ENCODE peak calls at places on chromosome 13, in six cellular contexts. E is fibroblast of lung, C is GM10248, Y is bronchial epithelial cell, G is H9, M is MCF 10A. J is an unnamed sample.

GRCh38 chr13:104847863-104848262 is 1687.6 kb downstream of the EFNB2 start:
- DNase-seq in E (no peak), C (no peak), Y (peak), G (no peak), M (peak), J (no peak)

GRCh38 chr13:44299544-44299943 is 74.1 kb upstream of the SERP2 start:
- DNase-seq in E (no peak), C (no peak), Y (no peak), G (no peak), M (no peak), J (no peak)

GRCh38 chr13:48066310-48066989 is 28.5 kb downstream of the MED4 start:
- DNase-seq in E (peak), C (no peak), Y (peak), G (no peak), M (peak), J (peak)

GRCh38 chr13:60369242-60369641 is 27.8 kb upstream of the TDRD3 start:
- DNase-seq in E (no peak), C (no peak), Y (peak), G (no peak), M (peak), J (no peak)

GRCh38 chr13:36412736-36413135 is 19.6 kb upstream of the CCNA1 start:
- DNase-seq in E (peak), C (no peak), Y (no peak), G (no peak), M (no peak), J (no peak)

GRCh38 chr13:32881792-32882175 is 134.4 kb upstream of the KL start:
- DNase-seq in E (no peak), C (no peak), Y (peak), G (no peak), M (peak), J (no peak)

GRCh38 chr13:81609335-81609734 is 1268.4 kb upstream of the SPRY2 start:
- DNase-seq in E (no peak), C (no peak), Y (no peak), G (no peak), M (no peak), J (no peak)

GRCh38 chr13:51317262-51317661 is 22.2 kb upstream of the SERPINE3 start:
- DNase-seq in E (peak), C (no peak), Y (no peak), G (no peak), M (no peak), J (no peak)

GRCh38 chr13:46385946-46386345 is 1.1 kb downstream of the RUBCNL start:
- DNase-seq in E (no peak), C (no peak), Y (no peak), G (peak), M (no peak), J (no peak)

GRCh38 chr13:110067355-110068175 is 239.4 kb downstream of the COL4A1 start:
- DNase-seq in E (no peak), C (no peak), Y (peak), G (no peak), M (no peak), J (no peak)

GRCh38 chr13:45040626-45041025 is 51.3 kb downstream of the GPALPP1 start:
- DNase-seq in E (peak), C (no peak), Y (peak), G (no peak), M (peak), J (no peak)

GRCh38 chr13:51587372-51587771 is 3.1 kb downstream of the WDFY2 start:
- DNase-seq in E (no peak), C (no peak), Y (no peak), G (no peak), M (no peak), J (no peak)

GRCh38 chr13:45219123-45219891 is 18.5 kb upstream of the KCTD4 start:
- DNase-seq in E (no peak), C (no peak), Y (no peak), G (no peak), M (no peak), J (no peak)

GRCh38 chr13:98026457-98026857 is 73.0 kb downstream of the IPO5 start:
- DNase-seq in E (peak), C (no peak), Y (no peak), G (no peak), M (no peak), J (no peak)

GRCh38 chr13:23384111-23384510 is 49.4 kb downstream of the SACS start:
- DNase-seq in E (no peak), C (peak), Y (peak), G (no peak), M (no peak), J (no peak)

GRCh38 chr13:25046274-25046984 is 49.5 kb upstream of the PABPC3 start:
- DNase-seq in E (no peak), C (no peak), Y (no peak), G (peak), M (no peak), J (no peak)

GRCh38 chr13:36998624-36999041 is 507 bp downstream of the ALG5 start:
- DNase-seq in E (no peak), C (peak), Y (no peak), G (peak), M (no peak), J (peak)

GRCh38 chr13:74528751-74529513 is 394.7 kb upstream of the KLF12 start:
- DNase-seq in E (no peak), C (no peak), Y (peak), G (no peak), M (peak), J (no peak)

GRCh38 chr13:101579291-101579802 is 126.9 kb downstream of the ITGBL1 start:
- DNase-seq in E (peak), C (no peak), Y (peak), G (no peak), M (peak), J (no peak)

GRCh38 chr13:89733686-89734085 is 1613.8 kb upstream of the MIR17HG start:
- DNase-seq in E (no peak), C (no peak), Y (no peak), G (no peak), M (no peak), J (no peak)

GRCh38 chr13:66926851-66927524 is 303.1 kb downstream of the PCDH9 start:
- DNase-seq in E (no peak), C (no peak), Y (peak), G (no peak), M (peak), J (no peak)

GRCh38 chr13:33678906-33679657 is 138.9 kb upstream of the RFC3 start:
- DNase-seq in E (peak), C (peak), Y (peak), G (no peak), M (peak), J (peak)

GRCh38 chr13:50915562-50915961 is 6.0 kb downstream of the RNASEH2B start:
- DNase-seq in E (no peak), C (no peak), Y (no peak), G (no peak), M (no peak), J (no peak)

GRCh38 chr13:37403776-37404497 is 194.6 kb downstream of the POSTN start:
- DNase-seq in E (peak), C (no peak), Y (no peak), G (no peak), M (no peak), J (no peak)

GRCh38 chr13:107376393-107377085 is 808.6 kb upstream of the ARGLU1 start:
- DNase-seq in E (no peak), C (no peak), Y (no peak), G (no peak), M (no peak), J (no peak)

GRCh38 chr13:38496956-38497355 is 147.3 kb downstream of the UFM1 start:
- DNase-seq in E (peak), C (no peak), Y (no peak), G (no peak), M (no peak), J (no peak)

GRCh38 chr13:35475960-35476943 is at the start of gene MAB21L1:
- DNase-seq in E (peak), C (no peak), Y (no peak), G (no peak), M (no peak), J (no peak)

GRCh38 chr13:46866150-46866549 is 30.7 kb downstream of the HTR2A start:
- DNase-seq in E (peak), C (peak), Y (peak), G (peak), M (peak), J (no peak)

GRCh38 chr13:93338030-93338429 is 111.4 kb downstream of the GPC6 start:
- DNase-seq in E (no peak), C (no peak), Y (no peak), G (no peak), M (no peak), J (no peak)
- TF ChIP-seq CTCF in E (no peak), C (no peak), Y (no peak), G (no peak), M (no peak), J (no peak)

GRCh38 chr13:49214917-49215376 is 5.2 kb upstream of the MLNR start:
- DNase-seq in E (no peak), C (peak), Y (peak), G (peak), M (peak), J (peak)
- TF ChIP-seq CTCF in E (no peak), C (peak), Y (peak), G (peak), M (no peak), J (peak)

DNA sequence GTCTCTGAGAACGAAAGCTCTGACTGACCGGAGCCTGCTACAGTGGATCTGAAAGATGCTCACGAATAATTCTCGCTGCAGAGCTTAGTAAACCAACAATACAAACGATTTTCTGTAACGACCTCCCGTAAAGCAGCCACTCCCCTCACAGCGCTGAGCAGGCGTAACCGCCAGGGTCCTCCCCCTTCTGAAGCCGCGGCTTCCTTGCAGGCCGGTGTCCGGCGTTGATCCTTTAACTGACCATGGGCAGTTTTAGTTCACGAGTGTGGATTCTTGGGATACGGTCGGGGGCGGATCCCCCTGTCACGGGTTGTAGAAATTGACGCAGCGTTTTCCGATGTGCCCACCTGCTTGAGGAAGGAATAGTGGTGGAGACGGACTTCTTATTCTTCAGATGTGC is 75.9 kb downstream of the ATP11A start:
- DNase-seq in E (no peak), C (no peak), Y (no peak), G (peak), M (no peak), J (no peak)
- TF ChIP-seq CTCF in E (no peak), C (no peak), Y (no peak), G (no peak), M (no peak), J (no peak)

GRCh38 chr13:41137951-41138350 is 5.3 kb upstream of the KBTBD6 start:
- DNase-seq in E (peak), C (no peak), Y (peak), G (no peak), M (peak), J (no peak)

GRCh38 chr13:41133951-41134350 is 1.3 kb upstream of the KBTBD6 start:
- DNase-seq in E (no peak), C (no peak), Y (peak), G (no peak), M (no peak), J (no peak)

GRCh38 chr13:41136396-41137031 is 3.9 kb upstream of the KBTBD6 start:
- DNase-seq in E (no peak), C (no peak), Y (no peak), G (no peak), M (no peak), J (no peak)

GRCh38 chr13:41139296-41139966 is 6.8 kb upstream of the KBTBD6 start:
- DNase-seq in E (peak), C (no peak), Y (peak), G (no peak), M (peak), J (no peak)

DNA sequence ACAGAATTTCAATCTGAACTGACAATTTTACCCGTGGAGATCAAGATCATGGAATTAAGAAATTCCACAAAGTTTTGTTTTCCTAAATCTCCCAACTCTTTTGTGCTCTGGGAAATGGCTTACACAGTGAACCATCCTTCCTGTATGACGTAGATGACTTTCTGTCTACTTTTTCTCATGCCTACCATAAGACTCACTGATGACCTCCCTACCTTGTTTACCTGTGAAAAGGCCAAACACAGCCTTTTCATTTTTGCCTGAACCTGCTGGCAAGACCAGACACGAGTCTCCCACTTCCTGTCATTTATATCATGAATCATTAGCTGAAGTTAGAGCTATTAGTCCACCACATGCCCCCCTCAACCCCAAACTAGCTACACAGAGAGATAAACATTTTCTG is 4.6 kb upstream of the KBTBD6 start:
- DNase-seq in E (no peak), C (no peak), Y (peak), G (no peak), M (peak), J (no peak)
- TF ChIP-seq CTCF in E (no peak), C (no peak), Y (no peak), G (no peak), M (no peak), J (no peak)

DNA sequence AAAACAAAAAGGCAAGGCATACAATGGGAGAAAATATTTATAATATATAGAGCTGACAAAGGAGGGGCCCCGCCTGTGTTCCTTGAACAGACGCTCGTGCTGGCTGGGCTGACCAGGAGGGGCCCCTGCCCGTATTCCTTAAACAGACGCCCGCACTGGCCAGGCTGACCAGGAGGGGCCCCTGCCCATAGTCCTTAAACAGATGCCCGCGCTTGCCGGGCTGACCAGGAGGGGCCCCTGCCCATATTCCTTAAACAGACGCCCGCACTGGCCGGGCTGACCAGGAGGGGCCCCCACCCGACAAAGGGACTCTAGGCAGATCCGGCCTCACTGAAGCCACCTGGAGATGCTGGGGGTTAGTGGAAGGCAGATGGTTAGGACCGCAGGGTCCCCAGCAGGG is 9.3 kb downstream of the ADPRHL1 start:
- DNase-seq in E (no peak), C (no peak), Y (no peak), G (no peak), M (no peak), J (no peak)
- TF ChIP-seq CTCF in E (no peak), C (no peak), Y (no peak), G (no peak), M (no peak), J (no peak)

GRCh38 chr13:27280009-27280646 is 9.5 kb downstream of the RASL11A start:
- DNase-seq in E (no peak), C (no peak), Y (no peak), G (peak), M (no peak), J (no peak)

GRCh38 chr13:27281420-27281819 is 10.8 kb downstream of the RASL11A start:
- DNase-seq in E (no peak), C (no peak), Y (no peak), G (no peak), M (no peak), J (no peak)

GRCh38 chr13:27280841-27281240 is 10.2 kb downstream of the RASL11A start:
- DNase-seq in E (no peak), C (no peak), Y (no peak), G (peak), M (no peak), J (no peak)

GRCh38 chr13:27288397-27288796 is 17.8 kb downstream of the RASL11A start:
- DNase-seq in E (no peak), C (no peak), Y (no peak), G (peak), M (no peak), J (no peak)

DNA sequence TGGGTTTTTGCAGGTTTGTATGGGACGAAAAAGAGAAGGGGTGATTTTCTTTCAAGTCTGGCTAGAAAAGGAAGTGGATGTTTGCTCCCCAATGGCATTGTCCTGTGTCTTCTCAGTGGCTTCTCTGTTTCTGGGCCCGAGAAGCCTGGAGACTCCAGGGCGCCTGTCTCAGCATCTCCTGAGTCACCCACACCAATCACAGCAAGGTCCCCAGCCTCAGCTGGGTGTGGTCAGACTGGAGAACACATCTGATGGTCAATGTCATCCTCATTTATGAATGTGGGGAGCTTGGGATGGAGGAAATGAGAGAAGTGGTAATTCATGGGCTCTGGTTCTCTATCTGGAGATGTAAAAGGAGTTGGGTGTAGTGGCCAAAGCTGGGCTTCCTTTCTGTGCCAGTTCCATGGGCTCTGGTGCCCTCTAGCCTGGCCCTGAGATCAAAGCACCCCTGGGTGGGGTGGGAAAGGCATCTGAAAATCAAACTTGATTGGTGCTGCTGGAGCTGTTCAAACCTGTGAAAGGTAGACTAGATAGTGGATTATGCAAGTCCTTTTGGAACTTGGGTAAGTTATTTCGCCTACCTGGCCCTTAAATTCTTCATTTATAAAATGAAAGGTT is 13.4 kb downstream of the RASL11A start:
- DNase-seq in E (peak), C (no peak), Y (no peak), G (peak), M (peak), J (no peak)
- TF ChIP-seq CTCF in E (peak), C (peak), Y (peak), G (peak), M (no peak), J (no peak)

GRCh38 chr13:76672422-76672821 is 213.8 kb downstream of the KCTD12 start:
- DNase-seq in E (peak), C (no peak), Y (peak), G (no peak), M (peak), J (no peak)

GRCh38 chr13:76663941-76664340 is 222.3 kb downstream of the KCTD12 start:
- DNase-seq in E (peak), C (no peak), Y (no peak), G (no peak), M (peak), J (no peak)

GRCh38 chr13:76668141-76668540 is 218.1 kb downstream of the KCTD12 start:
- DNase-seq in E (no peak), C (no peak), Y (no peak), G (no peak), M (no peak), J (no peak)

GRCh38 chr13:76668716-76669115 is 217.5 kb downstream of the KCTD12 start:
- DNase-seq in E (no peak), C (no peak), Y (no peak), G (no peak), M (no peak), J (no peak)

DNA sequence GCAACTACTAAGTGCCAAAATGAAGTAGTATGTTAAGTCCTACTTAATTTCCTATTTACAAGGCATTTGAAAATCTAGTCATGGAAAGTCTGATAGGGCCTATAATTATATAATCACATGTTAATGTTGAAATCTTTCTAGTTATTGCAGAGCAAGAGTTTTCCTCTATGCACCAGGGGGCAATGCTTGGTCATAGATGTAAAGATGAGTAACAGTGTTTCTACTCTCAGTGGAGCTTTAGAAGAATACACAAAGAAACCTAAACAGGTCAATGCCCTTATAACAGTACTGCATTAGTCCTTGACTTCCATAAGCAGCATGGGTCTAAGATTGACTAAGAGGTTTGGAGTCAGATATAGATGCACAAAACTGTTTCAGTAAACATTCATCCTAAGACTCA is 218.7 kb downstream of the KCTD12 start:
- DNase-seq in E (peak), C (no peak), Y (peak), G (no peak), M (peak), J (peak)
- TF ChIP-seq CTCF in E (peak), C (peak), Y (no peak), G (no peak), M (peak), J (no peak)

J was measured in MM.1S.